ENCODE peak calls at places on chromosome 14, in nine cellular contexts. U, L, R, H, I, P, N, O and W are unnamed samples. For H3K4me1, the result is how much of the 10 kb centered on the place peaks cover.

GRCh38 chr14:93880025-93880820 is 46.9 kb upstream of the FAM181A start:
- DNase-seq in O (no peak), R (no peak), U (peak), L (no peak), N (no peak), P (no peak), I (no peak), H (no peak), W (no peak)

GRCh38 chr14:69268763-69269162 is 8.8 kb downstream of the GALNT16 start:
- DNase-seq in R (no peak), I (no peak), P (no peak), H (no peak), L (no peak), O (no peak), U (peak), N (no peak), W (no peak)

GRCh38 chr14:72708708-72709475 is 185.0 kb downstream of the DPF3 start:
- DNase-seq in L (peak), P (no peak), O (no peak), N (no peak), I (no peak), R (no peak), U (no peak), H (no peak), W (no peak)

GRCh38 chr14:55386037-55386798 is 25.4 kb downstream of the ATG14 start:
- DNase-seq in R (no peak), O (no peak), P (no peak), N (no peak), H (no peak), I (no peak), L (no peak), U (no peak), W (no peak)

GRCh38 chr14:51547260-51547659 is 104.5 kb upstream of the FRMD6 start:
- DNase-seq in I (no peak), N (no peak), P (peak), R (peak), L (peak), O (peak), U (peak), H (no peak), W (no peak)

GRCh38 chr14:21711360-21711961 is 37.8 kb upstream of the OR4E1 start:
- DNase-seq in U (peak), R (peak), N (peak), I (no peak), H (no peak), O (no peak), L (peak), P (peak), W (no peak)

GRCh38 chr14:67221248-67221981 is 19.8 kb upstream of the PALS1 start:
- DNase-seq in O (no peak), L (peak), I (no peak), R (peak), H (no peak), N (no peak), P (no peak), U (peak), W (no peak)

GRCh38 chr14:59117754-59118153 is 70.7 kb upstream of the DAAM1 start:
- DNase-seq in H (no peak), R (no peak), P (no peak), O (no peak), I (no peak), U (no peak), N (no peak), L (no peak), W (no peak)

GRCh38 chr14:50083467-50084337 is 32.7 kb downstream of the VCPKMT start:
- DNase-seq in O (no peak), H (no peak), P (no peak), U (no peak), L (no peak), N (no peak), R (no peak), I (no peak), W (no peak)

GRCh38 chr14:58738189-58738836 is 100.6 kb downstream of the DACT1 start:
- DNase-seq in R (no peak), O (no peak), L (no peak), I (no peak), U (peak), P (no peak), N (no peak), H (no peak), W (no peak)

GRCh38 chr14:78644824-78645559 is 474.8 kb downstream of the NRXN3 start:
- DNase-seq in N (no peak), H (no peak), I (no peak), U (no peak), R (no peak), L (no peak), P (no peak), O (no peak), W (no peak)

DNA sequence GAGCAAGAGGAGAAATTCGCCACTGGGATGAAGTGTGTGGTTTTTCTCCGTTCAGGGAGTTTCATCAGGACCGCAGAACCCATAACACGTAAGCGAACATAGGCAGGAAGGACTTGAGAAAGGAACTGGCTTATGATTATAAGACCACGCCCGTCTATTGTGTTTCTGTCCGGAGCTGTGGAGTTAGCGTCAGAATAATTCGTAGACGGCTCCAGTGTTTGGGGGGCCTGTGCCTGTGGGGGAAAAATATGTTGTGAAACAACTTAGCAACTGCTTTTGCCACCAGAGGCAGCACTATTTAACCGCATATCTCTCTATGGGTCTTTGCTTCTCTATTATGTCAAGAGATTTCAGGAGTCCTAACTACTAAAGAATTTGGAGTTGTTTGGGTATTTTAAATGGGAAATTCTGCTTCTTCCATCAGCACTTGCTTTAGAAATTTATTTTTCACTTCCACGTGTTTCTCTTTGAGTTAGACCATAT is 506 bp upstream of the CLEC14A start:
- DNase-seq in L (no peak), O (no peak), R (no peak), I (no peak), U (no peak), H (no peak), P (no peak), N (no peak), W (no peak)
- H3K4me3 ChIP-seq in L (no peak), O (peak), R (no peak), I (no peak), U (peak), H (no peak), P (no peak), N (no peak), W (no peak)

DNA sequence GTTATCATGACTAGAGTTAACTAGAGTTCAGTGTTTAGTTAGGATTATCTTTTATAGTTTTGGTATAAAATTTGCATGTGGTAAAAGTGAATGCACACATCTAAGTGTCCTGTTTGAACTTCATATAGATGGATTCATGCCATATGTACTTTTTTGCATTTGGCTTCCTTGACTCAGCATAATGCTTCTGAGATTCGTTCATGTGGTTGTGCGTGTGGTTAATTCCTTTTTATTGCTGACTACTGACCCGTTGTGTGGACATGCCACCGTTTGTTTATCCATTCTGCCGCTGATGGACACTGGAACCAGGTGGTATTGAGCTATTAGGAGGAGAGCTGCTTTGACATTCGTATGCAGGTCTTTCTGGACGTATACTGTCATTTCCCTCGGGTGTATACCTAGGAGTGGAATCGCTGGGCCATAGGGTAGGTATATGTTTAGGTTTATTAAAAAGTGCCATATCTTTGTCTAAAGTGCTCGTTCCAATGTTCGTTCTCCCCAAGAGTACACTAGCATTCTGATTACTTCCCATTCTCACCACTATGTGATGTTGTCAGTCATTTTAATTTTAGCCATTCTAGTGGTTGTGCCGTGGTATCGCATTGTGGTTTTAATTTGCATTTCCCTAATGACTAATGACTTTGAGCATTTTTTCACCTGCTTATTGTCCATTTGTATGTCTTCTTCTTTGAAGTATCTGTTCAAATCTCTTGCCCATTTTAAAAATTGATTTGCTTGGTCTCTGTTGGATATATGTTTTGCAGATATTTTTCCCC is 37.7 kb downstream of the RIN3 start:
- DNase-seq in U (no peak), N (peak), R (no peak), O (no peak), H (peak), I (no peak), L (no peak), P (no peak), W (no peak)
- TF ChIP-seq CTCF in U (no peak), N (peak), R (no peak), O (no peak), H (no peak), I (no peak), L (peak), P (no peak), W (no peak)

GRCh38 chr14:25464078-25464477 is 414.1 kb upstream of the STXBP6 start:
- DNase-seq in H (no peak), R (no peak), P (no peak), U (no peak), L (no peak), O (no peak), N (no peak), I (no peak), W (no peak)

GRCh38 chr14:25461780-25462179 is 411.8 kb upstream of the STXBP6 start:
- DNase-seq in R (no peak), P (no peak), O (no peak), I (no peak), U (no peak), L (no peak), H (no peak), N (no peak), W (no peak)

GRCh38 chr14:25464772-25465171 is 414.8 kb upstream of the STXBP6 start:
- DNase-seq in I (no peak), P (no peak), N (no peak), R (no peak), L (no peak), O (no peak), H (no peak), U (no peak), W (no peak)

DNA sequence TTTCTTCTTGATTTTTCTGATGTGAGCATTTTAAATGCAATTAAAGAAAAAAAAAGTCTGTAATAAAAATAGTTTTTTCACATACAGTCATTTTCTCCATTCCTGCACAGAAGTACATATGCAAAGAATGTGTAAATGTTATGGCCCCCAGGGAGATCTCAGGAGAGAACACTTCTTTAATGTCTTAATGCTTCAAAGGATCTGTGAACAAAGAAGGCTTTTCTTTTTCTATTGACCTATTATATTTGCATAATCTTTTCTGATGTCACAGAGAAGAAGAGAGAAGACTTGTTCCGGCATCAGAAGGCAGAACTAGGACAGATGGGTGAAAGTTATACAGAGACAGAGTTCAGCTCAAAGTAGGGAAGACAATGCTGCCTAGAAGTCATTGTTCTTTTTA is 413.5 kb upstream of the STXBP6 start:
- DNase-seq in R (no peak), I (no peak), U (no peak), N (no peak), P (no peak), O (no peak), L (no peak), H (no peak), W (no peak)
- H3K4me1 ChIP-seq in R (under half), I (under half), U (under half), N (under half), P (under half), O (under half), L (under half), H (under half), W (under half)

DNA sequence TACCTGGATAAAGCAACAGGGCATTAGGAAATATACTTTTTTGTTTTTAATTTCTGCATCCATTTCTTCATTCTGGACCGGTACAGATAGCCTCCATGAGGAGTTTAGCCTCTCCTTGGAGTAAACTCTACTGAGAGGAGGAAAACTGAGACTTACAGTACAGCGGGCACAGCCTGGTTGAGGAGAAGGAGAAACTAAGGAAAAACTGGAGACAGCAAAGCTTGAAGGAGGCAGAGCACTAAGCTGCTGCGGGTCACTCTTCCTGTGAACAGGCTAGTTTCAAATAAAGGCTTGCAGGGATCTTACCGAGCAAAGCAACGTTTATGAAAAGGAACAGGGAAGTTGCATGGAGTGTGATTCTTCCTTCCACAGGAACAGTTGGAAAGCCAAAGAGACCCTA is 362 bp upstream of the SSTR1 start:
- DNase-seq in I (no peak), O (no peak), U (no peak), R (no peak), N (no peak), H (no peak), P (no peak), L (no peak), W (no peak)
- H3K4me3 ChIP-seq in I (no peak), O (peak), U (peak), R (peak), N (no peak), H (no peak), P (no peak), L (no peak), W (peak)

GRCh38 chr14:64774272-64774671 is 70.0 kb downstream of the PLEKHG3 start:
- DNase-seq in R (no peak), O (no peak), H (no peak), N (no peak), I (no peak), P (no peak), U (no peak), L (no peak), W (no peak)
- TF ChIP-seq CTCF in R (no peak), O (no peak), H (no peak), N (no peak), I (no peak), P (no peak), U (no peak), L (no peak), W (no peak)